ENCODE peak calls at places on chromosome 18, in four cellular contexts. C is psoas muscle, W is transverse colon, Y is foreskin fibroblast. U is an unnamed sample.

GRCh38 chr18:46393230-46393629 is 263.8 kb downstream of the LOXHD1 start:
- DNase-seq in C (no peak), W (no peak), Y (no peak), U (no peak)

GRCh38 chr18:7038330-7038846 is 79.2 kb downstream of the LAMA1 start:
- DNase-seq in C (peak; percentile 85), W (peak; percentile 60), Y (peak; percentile 99), U (peak; percentile 62)

GRCh38 chr18:9562584-9562983 is 51.8 kb downstream of the PPP4R1 start:
- DNase-seq in C (no peak), W (no peak), Y (no peak), U (no peak)

GRCh38 chr18:48442761-48443160 is 33.6 kb upstream of the ZBTB7C start:
- DNase-seq in C (no peak), W (no peak), Y (no peak), U (no peak)

GRCh38 chr18:45068563-45069191 is 388.0 kb downstream of the SETBP1 start:
- DNase-seq in C (no peak), W (no peak), Y (no peak), U (no peak)

GRCh38 chr18:22193466-22193865 is 24.1 kb downstream of the GATA6 start:
- DNase-seq in C (no peak), W (peak; percentile 33), Y (no peak), U (no peak)

GRCh38 chr18:60493066-60493465 is 120.5 kb upstream of the MC4R start:
- DNase-seq in C (no peak), W (no peak), Y (no peak), U (no peak)

GRCh38 chr18:1914489-1914888 is 656.8 kb downstream of the METTL4 start:
- DNase-seq in C (no peak), W (no peak), Y (no peak), U (no peak)

GRCh38 chr18:52087140-52087539 is 252.9 kb upstream of the DCC start:
- DNase-seq in C (no peak), W (no peak), Y (no peak), U (no peak)

GRCh38 chr18:8998481-8999217 is 103.8 kb upstream of the NDUFV2 start:
- DNase-seq in C (no peak), W (no peak), Y (no peak), U (no peak)

GRCh38 chr18:21598726-21599584 is 1.5 kb downstream of the ESCO1 start:
- DNase-seq in C (no peak), W (peak; percentile 28), Y (no peak), U (no peak)

GRCh38 chr18:28013064-28013463 is 163.9 kb downstream of the CDH2 start:
- DNase-seq in C (no peak), W (no peak), Y (no peak), U (no peak)

GRCh38 chr18:61589724-61590065 is 256.5 kb downstream of the CDH20 start:
- DNase-seq in C (no peak), W (no peak), Y (peak; percentile 46), U (no peak)

GRCh38 chr18:46424898-46425297 is 232.1 kb downstream of the LOXHD1 start:
- DNase-seq in C (no peak), W (no peak), Y (no peak), U (no peak)

GRCh38 chr18:39480494-39481245 is 1915.1 kb upstream of the CELF4 start:
- DNase-seq in C (no peak), W (no peak), Y (no peak), U (no peak)

GRCh38 chr18:55407774-55408535 is 180.0 kb downstream of the TCF4 start:
- DNase-seq in C (no peak), W (no peak), Y (no peak), U (no peak)

GRCh38 chr18:69557246-69557781 is 156.6 kb downstream of the DOK6 start:
- DNase-seq in C (no peak), W (no peak), Y (no peak), U (no peak)

GRCh38 chr18:13563390-13563805 is 163.0 kb downstream of the FAM210A start:
- DNase-seq in C (no peak), W (no peak), Y (no peak), U (no peak)
- H3K4me3 ChIP-seq in C (no peak overlapping the region), W (no peak overlapping the region), Y (no peak overlapping the region), U (no peak overlapping the region)

DNA sequence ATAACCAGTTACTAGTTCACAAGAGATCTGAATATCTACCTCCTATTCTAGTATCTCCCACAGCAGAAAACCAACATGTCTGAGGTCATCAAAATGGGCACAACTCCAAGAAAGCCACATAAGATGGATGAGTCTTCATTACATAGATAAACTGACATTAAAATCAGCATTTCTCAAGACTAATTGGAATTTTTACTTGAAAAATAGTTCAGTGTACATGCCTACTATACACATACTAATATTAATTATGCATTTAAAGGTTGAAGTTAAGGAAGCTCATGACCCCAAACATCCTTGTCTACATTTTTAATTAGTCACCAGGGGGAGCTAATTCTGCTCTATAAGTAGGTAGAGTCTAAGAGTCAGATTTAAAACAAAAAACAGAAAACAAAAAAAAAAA is 41.9 kb downstream of the ZNF521 start:
- DNase-seq in C (no peak), W (no peak), Y (peak; percentile 72), U (no peak)
- TF ChIP-seq CTCF in C (peak; percentile 16), W (no peak), Y (no peak), U (peak; percentile 21)

GRCh38 chr18:64183674-64184073 is 34.8 kb upstream of the LINC00305 start:
- DNase-seq in C (no peak), W (no peak), Y (no peak), U (no peak)
- H3K4me3 ChIP-seq in C (no peak overlapping the region), W (no peak overlapping the region), Y (no peak overlapping the region), U (no peak overlapping the region)

GRCh38 chr18:31506024-31506742 is 8.2 kb downstream of the DSG2 start:
- DNase-seq in C (no peak), W (no peak), Y (no peak), U (no peak)
- TF ChIP-seq CTCF in C (peak; percentile 6), W (peak; percentile 21), Y (no peak), U (no peak)

GRCh38 chr18:26133652-26134051 is at the start of gene PSMA8:
- DNase-seq in C (no peak), W (peak; percentile 17), Y (no peak), U (no peak)
- H3K4me3 ChIP-seq in C (no peak within 1 kb of the TSS), W (no peak within 1 kb of the TSS), Y (no peak within 1 kb of the TSS), U (no peak within 1 kb of the TSS)

DNA sequence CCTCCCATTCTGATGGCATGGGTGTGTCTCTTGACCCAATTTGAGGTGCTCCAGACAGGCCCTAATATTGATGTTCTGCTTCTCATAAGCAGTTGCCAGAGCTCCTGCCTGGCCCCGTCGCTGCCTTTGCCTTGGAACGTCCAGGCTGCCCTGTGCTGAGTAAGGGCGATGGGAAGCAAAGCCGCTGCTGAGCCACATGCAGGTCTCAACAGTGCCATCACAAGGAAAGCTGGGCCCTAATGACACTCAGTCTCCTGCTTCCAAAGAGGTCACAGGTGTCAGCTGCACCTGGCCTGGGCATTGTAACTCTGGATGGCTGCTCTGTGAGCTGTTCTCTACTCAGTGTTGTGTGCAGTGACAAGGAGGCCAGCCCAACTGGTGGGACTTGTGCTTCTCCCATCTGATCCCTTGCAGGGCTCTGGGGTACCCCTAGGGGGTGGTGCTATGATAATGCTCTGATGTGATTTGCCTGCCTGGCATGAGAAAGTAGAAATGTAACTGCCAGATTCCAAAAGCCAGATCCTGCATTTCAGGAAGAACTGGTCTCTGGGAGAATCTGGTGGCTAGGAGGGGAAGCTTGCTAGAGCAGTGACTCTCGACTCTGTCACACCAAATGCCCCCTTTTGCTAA is 8.7 kb downstream of the TTC39C start:
- DNase-seq in C (no peak), W (no peak), Y (no peak), U (no peak)
- TF ChIP-seq CTCF in C (no peak), W (no peak), Y (no peak), U (no peak)

GRCh38 chr18:49654347-49654746 is 92.5 kb downstream of the LIPG start:
- DNase-seq in C (no peak), W (no peak), Y (no peak), U (no peak)
- H3K4me3 ChIP-seq in C (no peak overlapping the region), W (no peak overlapping the region), Y (no peak overlapping the region), U (no peak overlapping the region)

DNA sequence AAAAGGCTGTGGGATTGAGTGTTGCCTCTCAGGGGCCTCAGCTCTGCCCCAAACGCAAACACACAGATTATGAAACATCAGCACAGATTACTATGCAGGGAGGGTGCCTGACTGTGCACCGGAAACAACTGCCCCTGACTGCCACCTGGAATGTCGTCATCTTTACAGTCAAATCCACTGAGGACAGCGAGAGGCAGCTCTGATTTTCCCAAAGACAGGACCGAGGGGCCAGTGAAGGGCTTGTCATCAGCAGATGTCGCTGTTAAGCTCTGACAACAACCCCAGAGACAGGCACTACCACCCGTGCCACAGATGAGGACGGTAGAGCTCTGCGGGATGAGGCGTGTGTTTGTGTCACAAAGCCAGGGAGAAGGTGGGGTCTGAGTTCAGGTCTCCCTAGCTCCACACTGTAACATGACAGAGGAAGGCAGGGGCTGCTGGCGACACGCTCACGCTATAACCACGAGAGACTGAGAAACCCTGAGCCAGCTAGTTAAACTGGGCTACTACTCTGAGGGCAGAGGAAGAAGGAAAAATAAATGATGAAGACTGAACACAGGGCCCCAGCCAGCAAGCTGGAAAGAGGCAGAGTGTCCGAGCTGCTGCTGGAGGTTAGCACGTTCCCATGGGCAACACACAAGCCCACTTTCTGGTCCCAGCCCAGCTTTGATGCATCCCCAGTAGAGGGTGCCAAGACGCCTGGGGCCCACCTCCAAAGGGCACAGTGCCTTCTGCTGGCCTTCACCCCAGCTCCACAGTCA is 47.0 kb downstream of the PARD6G start:
- DNase-seq in C (no peak), W (no peak), Y (no peak), U (no peak)
- TF ChIP-seq CTCF in C (peak; percentile 9), W (no peak), Y (peak; percentile 30), U (peak; percentile 17)

DNA sequence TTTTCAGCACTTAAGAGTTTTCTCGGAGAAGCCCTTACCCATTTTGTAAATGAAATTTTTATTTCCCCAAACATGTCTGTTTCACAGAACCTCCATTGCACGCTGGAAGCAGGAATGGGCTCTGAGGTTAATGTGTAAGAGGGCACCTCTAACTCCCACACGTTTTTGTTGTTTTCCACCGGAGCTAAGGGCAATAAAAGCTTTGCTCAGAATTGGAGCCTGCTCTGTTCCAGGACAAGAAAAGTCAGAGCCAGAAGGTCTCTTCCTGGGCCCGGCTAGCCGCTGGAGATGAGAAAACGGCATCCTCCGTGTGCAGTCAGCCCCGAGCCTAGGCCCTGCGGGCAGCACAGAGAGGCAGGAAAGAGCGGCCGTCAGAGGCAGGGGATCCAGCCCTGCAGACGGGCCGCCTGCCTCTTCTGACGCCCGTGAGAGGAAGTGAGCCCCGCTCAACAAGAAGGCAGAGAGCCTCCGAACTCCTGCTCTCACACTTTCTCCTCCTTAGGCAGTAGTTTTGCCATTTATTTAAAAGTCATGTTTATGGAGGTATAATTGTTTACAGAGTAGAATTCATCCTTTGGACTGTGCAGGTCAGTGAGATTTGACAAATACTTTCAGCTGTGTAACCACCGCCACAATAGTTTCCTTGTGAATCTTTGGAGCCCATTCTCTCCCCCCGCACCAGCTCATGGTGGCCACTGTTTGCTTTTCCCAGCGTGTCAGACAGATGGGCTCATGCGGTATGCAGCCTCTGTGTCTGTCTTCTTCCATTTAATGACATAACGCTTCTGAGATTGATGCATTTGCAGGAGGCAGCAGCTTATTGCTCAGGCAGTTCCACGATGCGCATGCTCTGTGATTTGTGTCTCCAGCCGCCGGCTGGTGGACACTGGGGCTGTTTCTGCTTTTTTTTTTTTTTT is 117.3 kb downstream of the GALR1 start:
- DNase-seq in C (no peak), W (peak; percentile 36), Y (no peak), U (no peak)
- H3K4me3 ChIP-seq in C (peak overlapping the region; percentile 20), W (peak overlapping the region; percentile 31), Y (no peak overlapping the region), U (peak overlapping the region; percentile 10)